ENCODE peak calls at places on chromosomes 2 and 18, in ten cellular contexts. P is AG04449; M is NCI-H446; V is posterior cingulate gyrus; A is fibroblast of gingiva; K is activated CD4-positive, alpha-beta T cell treated with anti-CD3 and anti-CD28 coated beads, Interleukin-2, amount 10 ng/mL, durations not matched to agents 7 days and 5 days; G is GM12865; Y is NCI-H1105 treated with DMSO at 0.1 percent for 48 hours; W is GM23338; D is right cardiac atrium. Q is an unnamed sample.

GRCh38 chr2:238467772-238468171 is 41.0 kb downstream of the ASB1 start:
- DNase-seq in P (peak; percentile 3), M (no peak), V (no peak), A (peak; percentile 75), K (no peak), G (no peak), Y (no peak), W (no peak), D (no peak), Q (no peak)

GRCh38 chr2:233007739-233008138 is 5.3 kb downstream of the NGEF start:
- DNase-seq in P (peak; percentile 23), M (no peak), V (no peak), A (no peak), K (no peak), G (no peak), Y (no peak), W (no peak), D (no peak), Q (no peak)

GRCh38 chr18:27226556-27227075 is 41.5 kb upstream of the CHST9 start:
- DNase-seq in P (no peak), M (no peak), V (no peak), A (no peak), K (no peak), G (no peak), Y (no peak), W (no peak), D (no peak), Q (no peak)

GRCh38 chr2:240891492-240892340 is 4.2 kb downstream of the MAB21L4 start:
- DNase-seq in P (no peak), M (no peak), V (no peak), A (no peak), K (no peak), G (no peak), Y (no peak), W (no peak), D (peak; percentile 47), Q (no peak)

GRCh38 chr2:209840434-209840833 is 68.8 kb downstream of the UNC80 start:
- DNase-seq in P (no peak), M (no peak), V (no peak), A (no peak), K (no peak), G (no peak), Y (no peak), W (no peak), D (no peak), Q (no peak)

GRCh38 chr2:45345331-45346305 is 265.4 kb downstream of the SRBD1 start:
- DNase-seq in P (no peak), M (no peak), V (no peak), A (peak; percentile 13), K (no peak), G (no peak), Y (no peak), W (peak; percentile 17), D (no peak), Q (no peak)

GRCh38 chr18:48836231-48836805 is 114.4 kb downstream of the SMAD7 start:
- DNase-seq in P (no peak), M (no peak), V (no peak), A (no peak), K (no peak), G (no peak), Y (no peak), W (no peak), D (no peak), Q (no peak)

GRCh38 chr2:154067124-154067523 is 195.4 kb downstream of the GALNT13 start:
- DNase-seq in P (no peak), M (no peak), V (no peak), A (no peak), K (no peak), G (no peak), Y (no peak), W (no peak), D (no peak), Q (no peak)

GRCh38 chr18:43578636-43579203 is 301.4 kb upstream of the SYT4 start:
- DNase-seq in P (no peak), M (peak; percentile 59), V (no peak), A (peak; percentile 4), K (no peak), G (no peak), Y (no peak), W (peak; percentile 16), D (no peak), Q (no peak)

GRCh38 chr2:128187032-128187654 is 96.1 kb downstream of the UGGT1 start:
- DNase-seq in P (peak; percentile 41), M (no peak), V (no peak), A (peak; percentile 67), K (no peak), G (no peak), Y (no peak), W (no peak), D (no peak), Q (no peak)

GRCh38 chr2:127194447-127194846 is 25.7 kb downstream of the CYP27C1 start:
- DNase-seq in P (no peak), M (no peak), V (no peak), A (no peak), K (no peak), G (no peak), Y (no peak), W (no peak), D (no peak), Q (no peak)

GRCh38 chr2:222088561-222088960 is 210.2 kb downstream of the PAX3 start:
- DNase-seq in P (peak; percentile 3), M (no peak), V (no peak), A (no peak), K (no peak), G (no peak), Y (no peak), W (no peak), D (no peak), Q (no peak)

GRCh38 chr2:18411571-18411970 is 148.9 kb downstream of the RDH14 start:
- DNase-seq in P (no peak), M (no peak), V (no peak), A (peak; percentile 48), K (no peak), G (no peak), Y (no peak), W (no peak), D (no peak), Q (no peak)

GRCh38 chr2:159286709-159287441 is 372 bp upstream of the WDSUB1 start:
- DNase-seq in P (peak; percentile 55), M (peak; percentile 98), V (peak; percentile 94), A (peak; percentile 92), K (peak; percentile 97), G (peak; percentile 97), Y (peak; percentile 95), W (peak; percentile 98), D (peak; percentile 100), Q (peak; percentile 97)

GRCh38 chr2:213733893-213734292 is 449.6 kb downstream of the SPAG16 start:
- DNase-seq in P (no peak), M (no peak), V (no peak), A (no peak), K (no peak), G (peak; percentile 79), Y (no peak), W (no peak), D (no peak), Q (no peak)

GRCh38 chr2:213238753-213239591 is 45.3 kb upstream of the SPAG16 start:
- DNase-seq in P (peak; percentile 82), M (peak; percentile 3), V (no peak), A (peak; percentile 89), K (no peak), G (peak; percentile 79), Y (no peak), W (no peak), D (no peak), Q (no peak)

GRCh38 chr2:17979707-17980106 is 101.2 kb downstream of the KCNS3 start:
- DNase-seq in P (peak; percentile 33), M (no peak), V (no peak), A (no peak), K (no peak), G (no peak), Y (no peak), W (no peak), D (no peak), Q (no peak)

GRCh38 chr2:226573158-226573557 is 226.5 kb downstream of the IRS1 start:
- DNase-seq in P (no peak), M (no peak), V (no peak), A (no peak), K (no peak), G (no peak), Y (no peak), W (no peak), D (no peak), Q (no peak)

GRCh38 chr2:172968061-172968469 is 107.6 kb upstream of the MAP3K20 start:
- DNase-seq in P (no peak), M (no peak), V (no peak), A (peak; percentile 85), K (no peak), G (no peak), Y (no peak), W (no peak), D (peak; percentile 84), Q (no peak)

GRCh38 chr2:127695491-127696472 is 5.5 kb upstream of the SFT2D3 start:
- DNase-seq in P (no peak), M (no peak), V (no peak), A (peak; percentile 40), K (peak; percentile 38), G (peak; percentile 26), Y (no peak), W (peak; percentile 82), D (peak; percentile 91), Q (no peak)

GRCh38 chr18:71899707-71900483 is 644.2 kb downstream of the CBLN2 start:
- DNase-seq in P (no peak), M (no peak), V (no peak), A (no peak), K (no peak), G (no peak), Y (peak; percentile 74), W (no peak), D (no peak), Q (peak; percentile 30)

GRCh38 chr2:47720559-47720958 is 62.4 kb upstream of the MSH6 start:
- DNase-seq in P (no peak), M (no peak), V (no peak), A (no peak), K (no peak), G (no peak), Y (no peak), W (no peak), D (no peak), Q (no peak)

GRCh38 chr18:56107821-56108485 is 520.0 kb upstream of the TCF4 start:
- DNase-seq in P (no peak), M (no peak), V (no peak), A (no peak), K (no peak), G (no peak), Y (no peak), W (no peak), D (no peak), Q (no peak)

GRCh38 chr2:120422761-120423160 is 76.8 kb downstream of the INHBB start:
- DNase-seq in P (no peak), M (no peak), V (no peak), A (no peak), K (no peak), G (no peak), Y (no peak), W (no peak), D (peak; percentile 15), Q (no peak)

GRCh38 chr2:184302506-184302905 is 295.8 kb upstream of the ZNF804A start:
- DNase-seq in P (no peak), M (no peak), V (no peak), A (no peak), K (no peak), G (no peak), Y (no peak), W (no peak), D (no peak), Q (no peak)

GRCh38 chr2:57160976-57161375 is 885.6 kb upstream of the VRK2 start:
- DNase-seq in P (no peak), M (no peak), V (no peak), A (peak; percentile 23), K (no peak), G (no peak), Y (no peak), W (no peak), D (no peak), Q (no peak)

GRCh38 chr18:48072428-48073204 is 142.2 kb upstream of the SMAD2 start:
- DNase-seq in P (no peak), M (no peak), V (no peak), A (peak; percentile 32), K (no peak), G (no peak), Y (no peak), W (peak; percentile 27), D (no peak), Q (no peak)

GRCh38 chr2:19819097-19820065 is 82.4 kb downstream of the TTC32 start:
- DNase-seq in P (peak; percentile 44), M (no peak), V (no peak), A (peak; percentile 87), K (no peak), G (no peak), Y (no peak), W (no peak), D (no peak), Q (no peak)

Q was measured in NCI-H2107.